ENCODE peak calls at places on chromosomes 7 and 10, in six cellular contexts. L, I, M, S, R and A are unnamed samples.

GRCh38 chr10:67629461-67629971 is 66.5 kb downstream of the CTNNA3 start:
- DNase-seq in L (no peak), I (no peak), M (peak), S (no peak), R (peak), A (peak)

GRCh38 chr10:78763651-78764395 is 304.9 kb upstream of the ZMIZ1 start:
- DNase-seq in L (no peak), I (no peak), M (no peak), S (no peak), R (no peak), A (no peak)

GRCh38 chr10:123144697-123145541 is 3.0 kb upstream of the HMX2 start:
- DNase-seq in L (peak), I (no peak), M (no peak), S (peak), R (peak), A (no peak)

GRCh38 chr7:80918909-80919721 is at the start of gene SEMA3C:
- DNase-seq in L (peak), I (peak), M (peak), S (peak), R (peak), A (peak)

GRCh38 chr10:3486346-3487065 is 298.5 kb downstream of the KLF6 start:
- DNase-seq in L (peak), I (no peak), M (peak), S (peak), R (peak), A (peak)

GRCh38 chr10:34139559-34139958 is 675.5 kb downstream of the PARD3 start:
- DNase-seq in L (no peak), I (no peak), M (peak), S (no peak), R (no peak), A (peak)

GRCh38 chr10:63133787-63134557 is 844 bp downstream of the NRBF2 start:
- DNase-seq in L (no peak), I (no peak), M (peak), S (no peak), R (peak), A (peak)

GRCh38 chr7:133542209-133542780 is 289.4 kb downstream of the EXOC4 start:
- DNase-seq in L (no peak), I (no peak), M (no peak), S (no peak), R (no peak), A (no peak)

GRCh38 chr7:20267482-20267881 is 50.3 kb upstream of the MACC1 start:
- DNase-seq in L (no peak), I (no peak), M (no peak), S (peak), R (no peak), A (no peak)

GRCh38 chr10:102832248-102832647 is 5.0 kb downstream of the CYP17A1 start:
- DNase-seq in L (no peak), I (no peak), M (no peak), S (no peak), R (no peak), A (no peak)

GRCh38 chr10:116472874-116473273 is 45.2 kb downstream of the PNLIPRP3 start:
- DNase-seq in L (no peak), I (no peak), M (no peak), S (no peak), R (no peak), A (peak)

GRCh38 chr10:43233601-43234430 is 33.0 kb downstream of the RASGEF1A start:
- DNase-seq in L (no peak), I (no peak), M (no peak), S (peak), R (no peak), A (no peak)

GRCh38 chr10:3750884-3751283 is 34.1 kb downstream of the KLF6 start:
- DNase-seq in L (no peak), I (no peak), M (no peak), S (no peak), R (no peak), A (no peak)

GRCh38 chr10:118926903-118927302 is 102.6 kb upstream of the NANOS1 start:
- DNase-seq in L (no peak), I (no peak), M (no peak), S (no peak), R (no peak), A (no peak)

GRCh38 chr7:151409555-151410404 is at the start of gene WDR86:
- DNase-seq in L (peak), I (no peak), M (no peak), S (peak), R (peak), A (no peak)

GRCh38 chr7:70738080-70738479 is 393.9 kb upstream of the GALNT17 start:
- DNase-seq in L (no peak), I (no peak), M (no peak), S (no peak), R (peak), A (peak)

GRCh38 chr7:93977551-93977950 is 26.6 kb downstream of the BET1 start:
- DNase-seq in L (no peak), I (no peak), M (no peak), S (no peak), R (no peak), A (no peak)

GRCh38 chr7:153370092-153370491 is 610.5 kb downstream of the ACTR3B start:
- DNase-seq in L (no peak), I (peak), M (no peak), S (peak), R (peak), A (no peak)

GRCh38 chr10:100741386-100742066 is 3.9 kb upstream of the PAX2 start:
- DNase-seq in L (no peak), I (no peak), M (no peak), S (no peak), R (peak), A (no peak)

GRCh38 chr10:109259293-109259692 is 664.0 kb downstream of the XPNPEP1 start:
- DNase-seq in L (no peak), I (no peak), M (peak), S (no peak), R (no peak), A (peak)

GRCh38 chr7:112876877-112877276 is 86.7 kb upstream of the TMEM168 start:
- DNase-seq in L (no peak), I (no peak), M (peak), S (no peak), R (no peak), A (peak)

GRCh38 chr10:74231375-74231774 is 80.4 kb downstream of the ADK start:
- DNase-seq in L (no peak), I (no peak), M (peak), S (no peak), R (no peak), A (peak)

GRCh38 chr10:86522385-86522855 is 828 bp upstream of the WAPL start:
- DNase-seq in L (no peak), I (no peak), M (peak), S (no peak), R (no peak), A (no peak)

GRCh38 chr7:45401851-45402250 is 172.3 kb upstream of the ADCY1 start:
- DNase-seq in L (no peak), I (no peak), M (no peak), S (no peak), R (no peak), A (no peak)

GRCh38 chr7:129393255-129393654 is 41.0 kb upstream of the STRIP2 start:
- DNase-seq in L (no peak), I (no peak), M (no peak), S (no peak), R (no peak), A (no peak)

GRCh38 chr10:78211476-78212110 is 177.9 kb downstream of the RPS24 start:
- DNase-seq in L (peak), I (no peak), M (peak), S (no peak), R (peak), A (peak)

GRCh38 chr10:52359466-52359865 is 45.4 kb downstream of the DKK1 start:
- DNase-seq in L (no peak), I (no peak), M (no peak), S (no peak), R (no peak), A (peak)

GRCh38 chr7:29924006-29924405 is 65.6 kb downstream of the SCRN1 start:
- DNase-seq in L (no peak), I (no peak), M (no peak), S (no peak), R (peak), A (no peak)
- H2BK15ac ChIP-seq in L (no peak), I (no peak), M (no peak), S (no peak), R (no peak), A (no peak)

DNA sequence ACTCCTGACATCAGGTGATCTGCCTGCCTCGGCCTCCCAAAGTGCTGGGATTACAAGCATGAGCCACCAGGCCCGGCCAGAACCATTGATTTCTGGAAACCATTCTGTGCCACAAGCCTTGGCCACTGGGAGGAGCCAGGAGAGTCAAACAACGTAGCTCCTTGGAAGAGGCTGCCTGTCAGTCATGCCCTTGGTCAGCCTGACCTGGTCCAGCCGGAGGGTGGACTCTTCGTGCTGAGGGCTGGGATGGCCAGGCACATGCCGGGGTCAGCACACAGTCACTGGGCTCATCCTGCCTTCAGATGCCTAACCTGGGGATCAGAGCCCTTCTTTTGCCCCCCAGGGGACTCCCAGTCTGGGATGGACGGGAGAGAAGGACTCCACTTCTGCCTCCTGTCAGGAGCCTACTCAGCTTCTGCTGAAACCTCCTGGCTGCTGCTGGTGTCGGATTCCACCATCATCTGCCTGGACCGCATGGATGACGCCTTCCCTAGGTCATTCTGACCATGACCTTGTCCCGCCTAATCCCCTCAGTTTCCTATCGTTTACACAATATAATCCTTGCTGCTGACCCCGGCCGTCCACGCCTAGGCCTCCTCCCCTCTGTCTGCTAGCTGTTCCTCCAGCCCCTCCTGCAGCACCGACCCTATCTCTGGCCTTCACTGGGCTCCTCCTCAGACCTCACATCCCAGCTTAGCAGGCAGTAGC is 30.4 kb downstream of the TMEM270 start:
- DNase-seq in L (no peak), I (no peak), M (no peak), S (peak), R (peak), A (peak)
- H3K27ac ChIP-seq in L (no peak), I (no peak), M (no peak), S (no peak), R (no peak), A (peak)

GRCh38 chr7:154882931-154883474 is 119.9 kb downstream of the PAXIP1 start:
- DNase-seq in L (no peak), I (no peak), M (no peak), S (no peak), R (no peak), A (no peak)
- H2BK15ac ChIP-seq in L (no peak), I (peak), M (no peak), S (no peak), R (no peak), A (no peak)

DNA sequence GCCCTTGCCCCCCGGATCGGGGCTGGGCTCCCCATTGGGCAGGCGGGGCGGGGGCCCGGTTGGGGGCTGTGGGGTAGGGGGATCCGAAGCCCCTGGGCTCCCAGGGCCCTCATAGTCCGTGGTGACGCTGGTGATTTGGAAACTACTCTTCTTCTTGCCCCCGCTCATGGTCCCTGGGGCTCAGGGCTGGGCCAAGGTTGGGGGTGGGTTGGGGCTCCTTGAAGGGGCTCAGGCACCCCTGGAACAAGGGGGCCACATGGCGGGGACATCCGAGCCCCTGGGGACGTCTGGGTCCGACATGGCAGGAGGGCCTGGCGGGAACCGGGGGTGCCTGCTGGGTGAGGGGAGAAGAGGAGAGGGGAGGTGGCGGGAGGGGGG is 1.2 kb downstream of the TSC22D4 start:
- DNase-seq in L (no peak), I (no peak), M (no peak), S (no peak), R (no peak), A (no peak)
- H3K27ac ChIP-seq in L (no peak), I (no peak), M (no peak), S (no peak), R (no peak), A (peak)

GRCh38 chr10:46240684-46241565 is 45.9 kb upstream of the ANTXRL start:
- DNase-seq in L (no peak), I (no peak), M (no peak), S (peak), R (no peak), A (no peak)
- H2BK15ac ChIP-seq in L (no peak), I (no peak), M (no peak), S (no peak), R (no peak), A (no peak)

GRCh38 chr10:72107325-72108003 is 19.1 kb upstream of the SPOCK2 start:
- DNase-seq in L (no peak), I (no peak), M (no peak), S (no peak), R (peak), A (no peak)
- H3K27ac ChIP-seq in L (no peak), I (no peak), M (no peak), S (no peak), R (no peak), A (no peak)

GRCh38 chr10:20455774-20456173 is 441.3 kb downstream of the NEBL start:
- DNase-seq in L (no peak), I (no peak), M (no peak), S (no peak), R (no peak), A (no peak)

GRCh38 chr10:20457656-20458055 is 439.5 kb downstream of the NEBL start:
- DNase-seq in L (no peak), I (no peak), M (no peak), S (no peak), R (no peak), A (no peak)
- H2BK15ac ChIP-seq in L (no peak), I (no peak), M (no peak), S (no peak), R (no peak), A (no peak)

GRCh38 chr7:2869981-2870380 is 25.9 kb upstream of the GNA12 start:
- DNase-seq in L (no peak), I (no peak), M (no peak), S (no peak), R (no peak), A (no peak)
- H3K27ac ChIP-seq in L (no peak), I (no peak), M (no peak), S (no peak), R (no peak), A (no peak)